ENCODE peak calls at places on chromosomes 3 and 15, in ten cellular contexts. R is HL-60; X is neural progenitor cell; H is A673; F is CD8-positive, alpha-beta T cell; M is GM12865; U is astrocyte; I is astrocyte of the cerebellum; K is A549; B is prostate gland. Q is an unnamed sample.

GRCh38 chr3:31934018-31934417 is 47.0 kb downstream of the OSBPL10 start:
- DNase-seq in K (no peak), I (peak; percentile 11), U (no peak), R (no peak), F (no peak), H (no peak), B (no peak), M (no peak), X (no peak), Q (peak; percentile 37)

GRCh38 chr15:73686781-73687256 is 2.6 kb downstream of the CD276 start:
- DNase-seq in U (peak; percentile 95), F (no peak), H (no peak), X (no peak), K (peak; percentile 17), M (no peak), I (peak; percentile 72), R (no peak), B (no peak), Q (peak; percentile 93)

GRCh38 chr15:35827156-35827555 is 281.2 kb upstream of the DPH6 start:
- DNase-seq in I (no peak), H (peak; percentile 51), F (no peak), B (no peak), K (no peak), U (peak; percentile 49), M (no peak), R (no peak), X (no peak), Q (peak; percentile 18)

GRCh38 chr3:126618021-126618420 is 36.9 kb downstream of the TXNRD3 start:
- DNase-seq in M (no peak), K (no peak), X (no peak), B (no peak), I (peak; percentile 24), R (no peak), U (peak; percentile 63), F (no peak), H (no peak), Q (peak; percentile 11)

GRCh38 chr3:46662771-46663551 is 30.5 kb downstream of the ALS2CL start:
- DNase-seq in M (no peak), I (no peak), X (no peak), R (no peak), U (peak; percentile 36), K (no peak), F (no peak), B (no peak), H (peak; percentile 42), Q (peak; percentile 46)

GRCh38 chr15:77075528-77075927 is 4.6 kb upstream of the TSPAN3 start:
- DNase-seq in F (no peak), H (no peak), X (no peak), B (no peak), U (peak; percentile 45), K (no peak), M (no peak), R (no peak), I (no peak), Q (no peak)

GRCh38 chr3:104816008-104816407 is 550.7 kb upstream of the ALCAM start:
- DNase-seq in X (no peak), H (no peak), U (no peak), K (no peak), M (no peak), F (no peak), R (no peak), I (no peak), B (no peak), Q (no peak)

GRCh38 chr3:30180305-30181275 is 425.8 kb upstream of the TGFBR2 start:
- DNase-seq in K (no peak), R (peak; percentile 59), B (no peak), F (no peak), M (no peak), X (no peak), U (no peak), I (no peak), H (no peak), Q (peak; percentile 53)

GRCh38 chr15:41892621-41893421 is 1.0 kb downstream of the SPTBN5 start:
- DNase-seq in M (no peak), U (no peak), F (peak; percentile 69), I (no peak), K (no peak), R (no peak), B (peak; percentile 85), X (no peak), H (no peak), Q (no peak)

GRCh38 chr3:113165841-113166240 is 45.5 kb upstream of the BOC start:
- DNase-seq in F (no peak), H (no peak), K (no peak), U (no peak), R (no peak), M (no peak), X (no peak), B (no peak), I (no peak), Q (peak; percentile 32)

GRCh38 chr3:120622870-120623718 is 27.0 kb downstream of the NDUFB4 start:
- DNase-seq in U (peak; percentile 57), F (no peak), X (peak; percentile 52), K (peak; percentile 79), I (no peak), B (no peak), H (peak; percentile 25), M (peak; percentile 33), R (no peak), Q (peak; percentile 25)

GRCh38 chr3:193465992-193466618 is 87.6 kb upstream of the ATP13A5 start:
- DNase-seq in B (no peak), X (no peak), K (no peak), H (no peak), I (no peak), F (no peak), U (no peak), R (no peak), M (no peak), Q (no peak)

GRCh38 chr3:143138948-143139347 is 19.4 kb downstream of the CHST2 start:
- DNase-seq in H (no peak), R (no peak), B (no peak), I (no peak), M (no peak), K (no peak), X (no peak), U (no peak), F (no peak), Q (no peak)

GRCh38 chr3:143142354-143142753 is 22.8 kb downstream of the CHST2 start:
- DNase-seq in K (no peak), R (no peak), B (no peak), F (no peak), U (no peak), I (no peak), M (no peak), H (no peak), X (no peak), Q (no peak)

GRCh38 chr3:143137637-143138036 is 18.1 kb downstream of the CHST2 start:
- DNase-seq in M (no peak), F (no peak), X (no peak), H (no peak), B (no peak), I (no peak), R (no peak), U (no peak), K (no peak), Q (no peak)

GRCh38 chr3:143139786-143140185 is 20.2 kb downstream of the CHST2 start:
- DNase-seq in B (no peak), F (no peak), U (peak; percentile 22), X (no peak), R (no peak), I (no peak), K (peak; percentile 49), M (no peak), H (no peak), Q (peak; percentile 80)

GRCh38 chr3:143140550-143140949 is 21.0 kb downstream of the CHST2 start:
- DNase-seq in U (no peak), F (no peak), B (no peak), I (no peak), K (peak; percentile 10), M (no peak), H (no peak), X (no peak), R (no peak), Q (no peak)
- TF ChIP-seq CTCF in U (no peak), F (no peak), B (no peak), I (no peak), K (no peak), M (no peak), H (no peak), X (no peak), R (no peak), Q (no peak)

DNA sequence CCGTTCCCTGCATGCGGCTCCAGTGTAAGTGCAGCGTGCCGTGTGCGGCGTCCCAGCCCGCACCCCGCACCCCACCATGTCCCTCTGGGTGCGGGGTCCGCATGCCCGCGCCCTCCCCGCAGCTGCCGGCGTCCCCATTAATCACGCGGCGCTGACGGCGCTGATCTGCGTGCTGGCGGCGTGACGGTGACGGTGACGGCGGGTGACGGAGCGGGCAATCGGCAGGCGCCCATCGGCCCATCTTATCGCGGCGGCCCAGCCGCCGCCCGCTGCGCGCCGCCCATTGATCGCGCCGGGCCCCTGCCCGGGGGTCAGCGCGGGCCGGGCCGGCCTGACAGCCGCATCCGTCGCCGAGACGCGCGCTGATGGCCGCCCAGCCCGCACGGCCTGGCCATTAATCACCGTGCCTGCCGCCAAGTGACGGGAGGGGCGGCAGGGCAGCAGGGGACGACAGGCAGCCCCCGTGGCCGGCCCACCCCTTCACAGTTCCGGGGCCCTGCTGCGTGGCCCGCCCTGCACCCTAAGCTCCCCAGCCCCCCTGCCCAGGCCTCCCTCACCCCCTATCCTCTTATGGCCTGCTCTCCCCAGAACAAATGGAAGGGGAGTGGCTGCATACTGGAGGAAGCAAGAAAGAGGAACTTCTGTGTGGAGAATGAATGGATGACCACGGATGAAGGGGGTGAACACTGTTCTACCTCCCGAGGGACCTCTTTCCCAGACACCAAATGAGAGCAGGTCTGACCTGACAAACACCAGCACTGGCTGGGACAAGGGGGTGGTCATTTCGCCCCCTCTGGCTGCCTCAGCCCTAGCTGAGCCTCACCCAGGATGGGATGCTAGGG is 24.8 kb downstream of the SEC61A1 start:
- DNase-seq in M (no peak), X (peak; percentile 50), F (no peak), K (no peak), I (no peak), U (no peak), H (peak; percentile 48), B (no peak), R (no peak), Q (no peak)
- H3K4me3 ChIP-seq in M (no peak overlapping the region), X (peak overlapping the region; percentile 36), F (peak overlapping the region; percentile 73), K (no peak overlapping the region), I (no peak overlapping the region), U (peak overlapping the region; percentile 12), H (peak overlapping the region; percentile 49), B (peak overlapping the region; percentile 22), R (no peak overlapping the region), Q (peak overlapping the region; percentile 12)

GRCh38 chr3:5430701-5431100 is 243.2 kb downstream of the EDEM1 start:
- DNase-seq in X (no peak), U (no peak), M (no peak), H (no peak), B (no peak), I (no peak), F (no peak), K (no peak), R (no peak), Q (no peak)
- TF ChIP-seq CTCF in X (no peak), U (no peak), M (no peak), H (no peak), B (no peak), I (no peak), F (no peak), K (no peak), R (no peak), Q (no peak)

DNA sequence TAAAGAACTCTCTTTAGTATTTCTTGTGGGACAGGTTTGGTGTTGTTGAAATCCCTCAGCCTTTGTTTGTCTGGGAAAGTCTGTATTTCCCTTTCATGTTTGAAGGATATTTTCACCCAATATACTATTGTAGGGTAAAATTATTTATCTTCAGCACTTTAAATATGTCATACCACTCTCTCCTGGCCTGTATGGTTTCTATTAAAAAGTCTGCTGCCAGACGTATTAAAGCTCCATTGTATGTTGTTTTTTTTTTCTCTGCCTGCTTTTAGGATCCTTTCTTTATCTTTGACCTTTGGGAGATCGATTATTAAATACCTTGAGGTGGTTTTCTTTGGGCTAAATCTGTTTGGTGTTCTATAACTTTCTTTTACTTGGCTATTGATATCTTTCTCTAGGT is 119.0 kb upstream of the TBC1D5 start:
- DNase-seq in U (no peak), I (no peak), F (no peak), X (no peak), M (no peak), R (no peak), H (no peak), K (no peak), B (no peak), Q (no peak)
- H3K4me3 ChIP-seq in U (no peak overlapping the region), I (no peak overlapping the region), F (no peak overlapping the region), X (peak overlapping the region; percentile 50), M (no peak overlapping the region), R (no peak overlapping the region), H (no peak overlapping the region), K (no peak overlapping the region), B (no peak overlapping the region), Q (no peak overlapping the region)

Q was measured in fibroblast of pulmonary artery.